ENCODE peak calls at places on chromosomes 13 and 19, in ten cellular contexts. One of them, this sample, is unnamed.

GRCh38 chr19:2721570-2722540 is 683 bp upstream of the DIRAS1 start:
- DNase-seq in fibroblast of lung: no peak
- DNase-seq in NCI-H2029 treated with DMSO at 0.1 percent for 48 hours: no peak
- DNase-seq in substantia nigra: no peak
- DNase-seq in ovary: peak
- DNase-seq in HEK293T: no peak
- DNase-seq in NCI-H510A treated with DMSO at 0.1 percent for 48 hours: no peak
- DNase-seq in left colon: no peak
- DNase-seq in adrenal gland: no peak
- DNase-seq in astrocyte: no peak
- DNase-seq in this sample: no peak

GRCh38 chr13:74644239-74644638 is 510.0 kb upstream of the KLF12 start:
- DNase-seq in fibroblast of lung: peak
- DNase-seq in NCI-H2029 treated with DMSO at 0.1 percent for 48 hours: no peak
- DNase-seq in substantia nigra: no peak
- DNase-seq in ovary: no peak
- DNase-seq in HEK293T: no peak
- DNase-seq in NCI-H510A treated with DMSO at 0.1 percent for 48 hours: no peak
- DNase-seq in left colon: no peak
- DNase-seq in adrenal gland: no peak
- DNase-seq in astrocyte: peak
- DNase-seq in this sample: no peak

GRCh38 chr13:97512732-97513131 is 78.8 kb downstream of the RAP2A start:
- DNase-seq in fibroblast of lung: no peak
- DNase-seq in NCI-H2029 treated with DMSO at 0.1 percent for 48 hours: no peak
- DNase-seq in substantia nigra: no peak
- DNase-seq in ovary: no peak
- DNase-seq in HEK293T: no peak
- DNase-seq in NCI-H510A treated with DMSO at 0.1 percent for 48 hours: no peak
- DNase-seq in left colon: no peak
- DNase-seq in adrenal gland: no peak
- DNase-seq in astrocyte: no peak
- DNase-seq in this sample: no peak

GRCh38 chr19:35868172-35868822 is at the start of gene APLP1:
- DNase-seq in fibroblast of lung: no peak
- DNase-seq in NCI-H2029 treated with DMSO at 0.1 percent for 48 hours: peak
- DNase-seq in substantia nigra: peak
- DNase-seq in ovary: peak
- DNase-seq in HEK293T: peak
- DNase-seq in NCI-H510A treated with DMSO at 0.1 percent for 48 hours: peak
- DNase-seq in left colon: peak
- DNase-seq in adrenal gland: peak
- DNase-seq in astrocyte: peak
- DNase-seq in this sample: peak

GRCh38 chr19:6047741-6048231 is 62.5 kb downstream of the RFX2 start:
- DNase-seq in fibroblast of lung: peak
- DNase-seq in NCI-H2029 treated with DMSO at 0.1 percent for 48 hours: no peak
- DNase-seq in substantia nigra: no peak
- DNase-seq in ovary: no peak
- DNase-seq in HEK293T: peak
- DNase-seq in NCI-H510A treated with DMSO at 0.1 percent for 48 hours: peak
- DNase-seq in left colon: no peak
- DNase-seq in adrenal gland: no peak
- DNase-seq in astrocyte: no peak
- DNase-seq in this sample: peak

GRCh38 chr13:26961890-26962615 is 201.5 kb upstream of the GPR12 start:
- DNase-seq in fibroblast of lung: no peak
- DNase-seq in NCI-H2029 treated with DMSO at 0.1 percent for 48 hours: peak
- DNase-seq in substantia nigra: no peak
- DNase-seq in ovary: no peak
- DNase-seq in HEK293T: no peak
- DNase-seq in NCI-H510A treated with DMSO at 0.1 percent for 48 hours: peak
- DNase-seq in left colon: peak
- DNase-seq in adrenal gland: no peak
- DNase-seq in astrocyte: no peak
- DNase-seq in this sample: no peak

GRCh38 chr13:106629068-106629712 is 61.3 kb upstream of the ARGLU1 start:
- DNase-seq in fibroblast of lung: peak
- DNase-seq in NCI-H2029 treated with DMSO at 0.1 percent for 48 hours: no peak
- DNase-seq in substantia nigra: no peak
- DNase-seq in ovary: no peak
- DNase-seq in HEK293T: no peak
- DNase-seq in NCI-H510A treated with DMSO at 0.1 percent for 48 hours: no peak
- DNase-seq in left colon: no peak
- DNase-seq in adrenal gland: no peak
- DNase-seq in astrocyte: no peak
- DNase-seq in this sample: no peak

GRCh38 chr19:48967346-48968178 is 2.5 kb downstream of the FTL start:
- DNase-seq in fibroblast of lung: peak
- DNase-seq in NCI-H2029 treated with DMSO at 0.1 percent for 48 hours: no peak
- DNase-seq in substantia nigra: no peak
- DNase-seq in ovary: no peak
- DNase-seq in HEK293T: no peak
- DNase-seq in NCI-H510A treated with DMSO at 0.1 percent for 48 hours: no peak
- DNase-seq in left colon: no peak
- DNase-seq in adrenal gland: peak
- DNase-seq in astrocyte: peak
- DNase-seq in this sample: no peak

GRCh38 chr13:73657821-73658540 is 476.2 kb downstream of the KLF12 start:
- DNase-seq in fibroblast of lung: peak
- DNase-seq in NCI-H2029 treated with DMSO at 0.1 percent for 48 hours: no peak
- DNase-seq in substantia nigra: no peak
- DNase-seq in ovary: no peak
- DNase-seq in HEK293T: no peak
- DNase-seq in NCI-H510A treated with DMSO at 0.1 percent for 48 hours: no peak
- DNase-seq in left colon: no peak
- DNase-seq in adrenal gland: no peak
- DNase-seq in astrocyte: peak
- DNase-seq in this sample: no peak

GRCh38 chr13:55069746-55070145 is 2041.1 kb downstream of the OLFM4 start:
- DNase-seq in fibroblast of lung: no peak
- DNase-seq in NCI-H2029 treated with DMSO at 0.1 percent for 48 hours: no peak
- DNase-seq in substantia nigra: no peak
- DNase-seq in ovary: no peak
- DNase-seq in HEK293T: no peak
- DNase-seq in NCI-H510A treated with DMSO at 0.1 percent for 48 hours: no peak
- DNase-seq in left colon: no peak
- DNase-seq in adrenal gland: no peak
- DNase-seq in astrocyte: no peak
- DNase-seq in this sample: no peak

GRCh38 chr13:39215971-39216370 is 177.7 kb downstream of the NHLRC3 start:
- DNase-seq in fibroblast of lung: no peak
- DNase-seq in NCI-H2029 treated with DMSO at 0.1 percent for 48 hours: no peak
- DNase-seq in substantia nigra: no peak
- DNase-seq in ovary: no peak
- DNase-seq in HEK293T: no peak
- DNase-seq in NCI-H510A treated with DMSO at 0.1 percent for 48 hours: no peak
- DNase-seq in left colon: no peak
- DNase-seq in adrenal gland: no peak
- DNase-seq in astrocyte: no peak
- DNase-seq in this sample: no peak

GRCh38 chr13:113864303-113864890 is 521 bp upstream of the GAS6 start:
- DNase-seq in fibroblast of lung: no peak
- DNase-seq in NCI-H2029 treated with DMSO at 0.1 percent for 48 hours: no peak
- DNase-seq in substantia nigra: no peak
- DNase-seq in ovary: peak
- DNase-seq in HEK293T: no peak
- DNase-seq in NCI-H510A treated with DMSO at 0.1 percent for 48 hours: no peak
- DNase-seq in left colon: no peak
- DNase-seq in adrenal gland: no peak
- DNase-seq in astrocyte: no peak
- DNase-seq in this sample: peak

GRCh38 chr13:64810701-64811258 is 2419.4 kb downstream of the PCDH9 start:
- DNase-seq in fibroblast of lung: peak
- DNase-seq in NCI-H2029 treated with DMSO at 0.1 percent for 48 hours: no peak
- DNase-seq in substantia nigra: no peak
- DNase-seq in ovary: no peak
- DNase-seq in HEK293T: no peak
- DNase-seq in NCI-H510A treated with DMSO at 0.1 percent for 48 hours: no peak
- DNase-seq in left colon: no peak
- DNase-seq in adrenal gland: no peak
- DNase-seq in astrocyte: peak
- DNase-seq in this sample: no peak

GRCh38 chr13:80141114-80141849 is 199.6 kb downstream of the SPRY2 start:
- DNase-seq in fibroblast of lung: peak
- DNase-seq in NCI-H2029 treated with DMSO at 0.1 percent for 48 hours: no peak
- DNase-seq in substantia nigra: no peak
- DNase-seq in ovary: peak
- DNase-seq in HEK293T: peak
- DNase-seq in NCI-H510A treated with DMSO at 0.1 percent for 48 hours: no peak
- DNase-seq in left colon: no peak
- DNase-seq in adrenal gland: peak
- DNase-seq in astrocyte: peak
- DNase-seq in this sample: no peak

GRCh38 chr19:54339646-54340358 is 840 bp upstream of the LILRA4 start:
- DNase-seq in fibroblast of lung: no peak
- DNase-seq in NCI-H2029 treated with DMSO at 0.1 percent for 48 hours: no peak
- DNase-seq in substantia nigra: no peak
- DNase-seq in ovary: no peak
- DNase-seq in HEK293T: no peak
- DNase-seq in NCI-H510A treated with DMSO at 0.1 percent for 48 hours: no peak
- DNase-seq in left colon: no peak
- DNase-seq in adrenal gland: no peak
- DNase-seq in astrocyte: no peak
- DNase-seq in this sample: no peak

GRCh38 chr13:114222461-114222968 is 12.2 kb upstream of the CDC16 start:
- DNase-seq in fibroblast of lung: peak
- DNase-seq in NCI-H2029 treated with DMSO at 0.1 percent for 48 hours: no peak
- DNase-seq in substantia nigra: no peak
- DNase-seq in ovary: peak
- DNase-seq in HEK293T: no peak
- DNase-seq in NCI-H510A treated with DMSO at 0.1 percent for 48 hours: peak
- DNase-seq in left colon: no peak
- DNase-seq in adrenal gland: no peak
- DNase-seq in astrocyte: no peak
- DNase-seq in this sample: no peak

GRCh38 chr19:17322854-17323253 is 11.8 kb downstream of the ANO8 start:
- DNase-seq in fibroblast of lung: no peak
- DNase-seq in NCI-H2029 treated with DMSO at 0.1 percent for 48 hours: no peak
- DNase-seq in substantia nigra: no peak
- DNase-seq in ovary: no peak
- DNase-seq in HEK293T: no peak
- DNase-seq in NCI-H510A treated with DMSO at 0.1 percent for 48 hours: no peak
- DNase-seq in left colon: peak
- DNase-seq in adrenal gland: peak
- DNase-seq in astrocyte: no peak
- DNase-seq in this sample: no peak

GRCh38 chr13:39185326-39185725 is 147.1 kb downstream of the NHLRC3 start:
- DNase-seq in fibroblast of lung: no peak
- DNase-seq in NCI-H2029 treated with DMSO at 0.1 percent for 48 hours: no peak
- DNase-seq in substantia nigra: no peak
- DNase-seq in ovary: no peak
- DNase-seq in HEK293T: no peak
- DNase-seq in NCI-H510A treated with DMSO at 0.1 percent for 48 hours: no peak
- DNase-seq in left colon: no peak
- DNase-seq in adrenal gland: no peak
- DNase-seq in astrocyte: no peak
- DNase-seq in this sample: no peak

GRCh38 chr13:84479656-84480055 is 597.4 kb upstream of the SLITRK1 start:
- DNase-seq in fibroblast of lung: no peak
- DNase-seq in NCI-H2029 treated with DMSO at 0.1 percent for 48 hours: no peak
- DNase-seq in substantia nigra: no peak
- DNase-seq in ovary: no peak
- DNase-seq in HEK293T: no peak
- DNase-seq in NCI-H510A treated with DMSO at 0.1 percent for 48 hours: no peak
- DNase-seq in left colon: no peak
- DNase-seq in adrenal gland: no peak
- DNase-seq in astrocyte: peak
- DNase-seq in this sample: no peak

GRCh38 chr19:17625980-17626379 is 62.2 kb downstream of the UNC13A start:
- DNase-seq in fibroblast of lung: no peak
- DNase-seq in NCI-H2029 treated with DMSO at 0.1 percent for 48 hours: no peak
- DNase-seq in substantia nigra: no peak
- DNase-seq in ovary: no peak
- DNase-seq in HEK293T: no peak
- DNase-seq in NCI-H510A treated with DMSO at 0.1 percent for 48 hours: no peak
- DNase-seq in left colon: no peak
- DNase-seq in adrenal gland: no peak
- DNase-seq in astrocyte: no peak
- DNase-seq in this sample: no peak